ENCODE peak calls at places on chromosomes 12 and 14, in five cellular contexts. One of them, this sample, is unnamed.
A peak's percentile ranks its signal among the peaks of the same experiment; 100 is the strongest.

GRCh38 chr14:91241848-91242247 is 2.7 kb downstream of the GPR68 start:
- DNase-seq in aorta: no peak
- DNase-seq in iris pigment epithelial cell: no peak
- DNase-seq in AML-193: peak; percentile 76
- DNase-seq in fibroblast of gingiva: no peak
- DNase-seq in this sample: no peak

GRCh38 chr14:104953097-104953496 is 25.1 kb downstream of the AHNAK2 start:
- DNase-seq in aorta: peak; percentile 32
- DNase-seq in iris pigment epithelial cell: no peak
- DNase-seq in AML-193: no peak
- DNase-seq in fibroblast of gingiva: no peak
- DNase-seq in this sample: no peak

GRCh38 chr14:58633831-58634230 is 3.9 kb upstream of the DACT1 start:
- DNase-seq in aorta: no peak
- DNase-seq in iris pigment epithelial cell: no peak
- DNase-seq in AML-193: no peak
- DNase-seq in fibroblast of gingiva: no peak
- DNase-seq in this sample: peak; percentile 82

GRCh38 chr12:112012775-112013600 is at the start of the genes ERP29 and TMEM116:
- DNase-seq in aorta: peak; percentile 99
- DNase-seq in iris pigment epithelial cell: peak; percentile 98
- DNase-seq in AML-193: peak; percentile 94
- DNase-seq in fibroblast of gingiva: peak; percentile 98
- DNase-seq in this sample: peak; percentile 99

GRCh38 chr12:53791735-53792326 is 40.1 kb upstream of the CISTR start:
- DNase-seq in aorta: no peak
- DNase-seq in iris pigment epithelial cell: no peak
- DNase-seq in AML-193: peak; percentile 49
- DNase-seq in fibroblast of gingiva: no peak
- DNase-seq in this sample: no peak

GRCh38 chr14:50383618-50384225 is 13.0 kb downstream of the CDKL1 start:
- DNase-seq in aorta: no peak
- DNase-seq in iris pigment epithelial cell: no peak
- DNase-seq in AML-193: no peak
- DNase-seq in fibroblast of gingiva: no peak
- DNase-seq in this sample: no peak

GRCh38 chr12:104569348-104570173 is 112.8 kb downstream of the CHST11 start:
- DNase-seq in aorta: no peak
- DNase-seq in iris pigment epithelial cell: peak; percentile 29
- DNase-seq in AML-193: peak; percentile 98
- DNase-seq in fibroblast of gingiva: no peak
- DNase-seq in this sample: no peak

GRCh38 chr12:123908884-123909807 is 63.5 kb downstream of the CCDC92 start:
- DNase-seq in aorta: no peak
- DNase-seq in iris pigment epithelial cell: no peak
- DNase-seq in AML-193: no peak
- DNase-seq in fibroblast of gingiva: no peak
- DNase-seq in this sample: no peak

GRCh38 chr14:29463727-29464370 is 463.8 kb downstream of the PRKD1 start:
- DNase-seq in aorta: no peak
- DNase-seq in iris pigment epithelial cell: peak; percentile 45
- DNase-seq in AML-193: no peak
- DNase-seq in fibroblast of gingiva: no peak
- DNase-seq in this sample: peak; percentile 29

GRCh38 chr12:5392961-5393360 is 38.9 kb upstream of the NTF3 start:
- DNase-seq in aorta: no peak
- DNase-seq in iris pigment epithelial cell: no peak
- DNase-seq in AML-193: no peak
- DNase-seq in fibroblast of gingiva: no peak
- DNase-seq in this sample: no peak

GRCh38 chr12:115870527-115870926 is 407.0 kb downstream of the MED13L start:
- DNase-seq in aorta: no peak
- DNase-seq in iris pigment epithelial cell: no peak
- DNase-seq in AML-193: no peak
- DNase-seq in fibroblast of gingiva: no peak
- DNase-seq in this sample: no peak

GRCh38 chr12:68290126-68290525 is 36.7 kb upstream of the IL22 start:
- DNase-seq in aorta: no peak
- DNase-seq in iris pigment epithelial cell: no peak
- DNase-seq in AML-193: no peak
- DNase-seq in fibroblast of gingiva: no peak
- DNase-seq in this sample: peak; percentile 72

GRCh38 chr12:40946612-40947194 is 241.4 kb upstream of the PDZRN4 start:
- DNase-seq in aorta: no peak
- DNase-seq in iris pigment epithelial cell: peak; percentile 53
- DNase-seq in AML-193: peak; percentile 21
- DNase-seq in fibroblast of gingiva: peak; percentile 30
- DNase-seq in this sample: peak; percentile 58

GRCh38 chr14:94051115-94051514 is 25.0 kb downstream of the OTUB2 start:
- DNase-seq in aorta: no peak
- DNase-seq in iris pigment epithelial cell: peak; percentile 42
- DNase-seq in AML-193: no peak
- DNase-seq in fibroblast of gingiva: peak; percentile 37
- DNase-seq in this sample: peak; percentile 63

GRCh38 chr14:96938946-96939345 is 141.8 kb downstream of the VRK1 start:
- DNase-seq in aorta: no peak
- DNase-seq in iris pigment epithelial cell: no peak
- DNase-seq in AML-193: no peak
- DNase-seq in fibroblast of gingiva: no peak
- DNase-seq in this sample: no peak

GRCh38 chr12:13981296-13981962 is at the start of gene GRIN2B:
- DNase-seq in aorta: no peak
- DNase-seq in iris pigment epithelial cell: no peak
- DNase-seq in AML-193: no peak
- DNase-seq in fibroblast of gingiva: no peak
- DNase-seq in this sample: no peak

GRCh38 chr12:7130791-7131501 is 775 bp downstream of the CLSTN3 start:
- DNase-seq in aorta: peak; percentile 71
- DNase-seq in iris pigment epithelial cell: peak; percentile 53
- DNase-seq in AML-193: peak; percentile 13
- DNase-seq in fibroblast of gingiva: peak; percentile 21
- DNase-seq in this sample: peak; percentile 59

GRCh38 chr14:55340482-55340881 is 69.3 kb downstream of the FBXO34 start:
- DNase-seq in aorta: no peak
- DNase-seq in iris pigment epithelial cell: no peak
- DNase-seq in AML-193: no peak
- DNase-seq in fibroblast of gingiva: no peak
- DNase-seq in this sample: no peak

GRCh38 chr12:124698211-124698997 is 131.0 kb upstream of the NCOR2 start:
- DNase-seq in aorta: no peak
- DNase-seq in iris pigment epithelial cell: no peak
- DNase-seq in AML-193: no peak
- DNase-seq in fibroblast of gingiva: no peak
- DNase-seq in this sample: peak; percentile 96

GRCh38 chr14:95174184-95174804 is 17.0 kb upstream of the DICER1 start:
- DNase-seq in aorta: no peak
- DNase-seq in iris pigment epithelial cell: peak; percentile 53
- DNase-seq in AML-193: no peak
- DNase-seq in fibroblast of gingiva: no peak
- DNase-seq in this sample: peak; percentile 33

GRCh38 chr12:80195737-80196136 is 96.4 kb downstream of the OTOGL start:
- DNase-seq in aorta: no peak
- DNase-seq in iris pigment epithelial cell: no peak
- DNase-seq in AML-193: no peak
- DNase-seq in fibroblast of gingiva: no peak
- DNase-seq in this sample: no peak

GRCh38 chr12:76611533-76611932 is 52.0 kb upstream of the OSBPL8 start:
- DNase-seq in aorta: no peak
- DNase-seq in iris pigment epithelial cell: peak; percentile 94
- DNase-seq in AML-193: peak; percentile 92
- DNase-seq in fibroblast of gingiva: peak; percentile 98
- DNase-seq in this sample: peak; percentile 96

GRCh38 chr12:29889737-29890136 is 106.0 kb upstream of the TMTC1 start:
- DNase-seq in aorta: no peak
- DNase-seq in iris pigment epithelial cell: peak; percentile 72
- DNase-seq in AML-193: peak; percentile 45
- DNase-seq in fibroblast of gingiva: peak; percentile 54
- DNase-seq in this sample: peak; percentile 72

GRCh38 chr12:27821259-27821973 is 41.4 kb upstream of the MANSC4 start:
- DNase-seq in aorta: no peak
- DNase-seq in iris pigment epithelial cell: peak; percentile 89
- DNase-seq in AML-193: peak; percentile 44
- DNase-seq in fibroblast of gingiva: peak; percentile 66
- DNase-seq in this sample: peak; percentile 86

GRCh38 chr12:57099062-57099714 is 10.3 kb downstream of the NAB2 start:
- DNase-seq in aorta: no peak
- DNase-seq in iris pigment epithelial cell: no peak
- DNase-seq in AML-193: no peak
- DNase-seq in fibroblast of gingiva: no peak
- DNase-seq in this sample: no peak

GRCh38 chr12:57935839-57936512 is 5.4 kb upstream of the ATP23 start:
- DNase-seq in aorta: peak; percentile 95
- DNase-seq in iris pigment epithelial cell: peak; percentile 92
- DNase-seq in AML-193: peak; percentile 98
- DNase-seq in fibroblast of gingiva: peak; percentile 91
- DNase-seq in this sample: peak; percentile 92

GRCh38 chr12:115121053-115121452 is 437.1 kb upstream of the TBX3 start:
- DNase-seq in aorta: no peak
- DNase-seq in iris pigment epithelial cell: no peak
- DNase-seq in AML-193: no peak
- DNase-seq in fibroblast of gingiva: no peak
- DNase-seq in this sample: no peak

GRCh38 chr14:84036863-84037262 is 1493.1 kb upstream of the FLRT2 start:
- DNase-seq in aorta: no peak
- DNase-seq in iris pigment epithelial cell: peak; percentile 86
- DNase-seq in AML-193: peak; percentile 85
- DNase-seq in fibroblast of gingiva: peak; percentile 61
- DNase-seq in this sample: peak; percentile 62

GRCh38 chr12:114220311-114220710 is 185.6 kb downstream of the TBX5 start:
- DNase-seq in aorta: no peak
- DNase-seq in iris pigment epithelial cell: no peak
- DNase-seq in AML-193: no peak
- DNase-seq in fibroblast of gingiva: no peak
- DNase-seq in this sample: no peak

GRCh38 chr14:57933363-57933762 is 67.5 kb upstream of the SLC35F4 start:
- DNase-seq in aorta: no peak
- DNase-seq in iris pigment epithelial cell: no peak
- DNase-seq in AML-193: no peak
- DNase-seq in fibroblast of gingiva: no peak
- DNase-seq in this sample: no peak

GRCh38 chr14:99562848-99563748 is 40.9 kb downstream of the CCDC85C start:
- DNase-seq in aorta: peak; percentile 84
- DNase-seq in iris pigment epithelial cell: peak; percentile 60
- DNase-seq in AML-193: no peak
- DNase-seq in fibroblast of gingiva: no peak
- DNase-seq in this sample: peak; percentile 89

GRCh38 chr14:104350463-104351185 is 212.2 kb downstream of the KIF26A start:
- DNase-seq in aorta: no peak
- DNase-seq in iris pigment epithelial cell: peak; percentile 2
- DNase-seq in AML-193: no peak
- DNase-seq in fibroblast of gingiva: no peak
- DNase-seq in this sample: no peak

GRCh38 chr12:452667-453210 is 7.0 kb upstream of the B4GALNT3 start:
- DNase-seq in aorta: no peak
- DNase-seq in iris pigment epithelial cell: no peak
- DNase-seq in AML-193: peak; percentile 10
- DNase-seq in fibroblast of gingiva: no peak
- DNase-seq in this sample: no peak

This sample was measured in fibroblast of lung.